ENCODE peak calls at places on chromosome 5, in eight cellular contexts. One of them, this sample, is unnamed.

GRCh38 chr5:55429707-55430253 is 105.0 kb downstream of the PLPP1 start:
- DNase-seq in NCI-H2029 treated with DMSO at 0.1 percent for 48 hours: no peak
- DNase-seq in adrenal gland: no peak
- DNase-seq in PC-9: no peak
- DNase-seq in left ventricle myocardium inferior: no peak
- DNase-seq in G401: no peak
- DNase-seq in memory B cell: no peak
- DNase-seq in smooth muscle cell of the brain vasculature: no peak
- DNase-seq in this sample: no peak

GRCh38 chr5:15526413-15526812 is 26.4 kb downstream of the FBXL7 start:
- DNase-seq in left ventricle myocardium inferior: no peak
- DNase-seq in PC-9: no peak
- DNase-seq in NCI-H2029 treated with DMSO at 0.1 percent for 48 hours: no peak
- DNase-seq in G401: no peak
- DNase-seq in smooth muscle cell of the brain vasculature: no peak
- DNase-seq in adrenal gland: no peak
- DNase-seq in memory B cell: no peak
- DNase-seq in this sample: no peak

GRCh38 chr5:43420241-43420640 is 8.1 kb upstream of the CCL28 start:
- DNase-seq in PC-9: no peak
- DNase-seq in NCI-H2029 treated with DMSO at 0.1 percent for 48 hours: no peak
- DNase-seq in left ventricle myocardium inferior: no peak
- DNase-seq in adrenal gland: no peak
- DNase-seq in smooth muscle cell of the brain vasculature: no peak
- DNase-seq in memory B cell: no peak
- DNase-seq in G401: no peak
- DNase-seq in this sample: no peak

GRCh38 chr5:132027027-132027426 is 15.6 kb upstream of the ACSL6 start:
- DNase-seq in NCI-H2029 treated with DMSO at 0.1 percent for 48 hours: no peak
- DNase-seq in PC-9: no peak
- DNase-seq in memory B cell: no peak
- DNase-seq in G401: no peak
- DNase-seq in smooth muscle cell of the brain vasculature: no peak
- DNase-seq in adrenal gland: no peak
- DNase-seq in left ventricle myocardium inferior: no peak
- DNase-seq in this sample: no peak

GRCh38 chr5:37723147-37723961 is 116.5 kb downstream of the GDNF start:
- DNase-seq in G401: no peak
- DNase-seq in NCI-H2029 treated with DMSO at 0.1 percent for 48 hours: no peak
- DNase-seq in smooth muscle cell of the brain vasculature: no peak
- DNase-seq in PC-9: peak
- DNase-seq in memory B cell: no peak
- DNase-seq in adrenal gland: no peak
- DNase-seq in left ventricle myocardium inferior: no peak
- DNase-seq in this sample: no peak

GRCh38 chr5:53006920-53007890 is 18.1 kb downstream of the ITGA2 start:
- DNase-seq in adrenal gland: no peak
- DNase-seq in smooth muscle cell of the brain vasculature: no peak
- DNase-seq in G401: no peak
- DNase-seq in NCI-H2029 treated with DMSO at 0.1 percent for 48 hours: no peak
- DNase-seq in left ventricle myocardium inferior: no peak
- DNase-seq in memory B cell: no peak
- DNase-seq in PC-9: no peak
- DNase-seq in this sample: no peak

GRCh38 chr5:40791715-40792139 is 6.4 kb downstream of the PRKAA1 start:
- DNase-seq in NCI-H2029 treated with DMSO at 0.1 percent for 48 hours: no peak
- DNase-seq in smooth muscle cell of the brain vasculature: no peak
- DNase-seq in PC-9: no peak
- DNase-seq in memory B cell: no peak
- DNase-seq in G401: no peak
- DNase-seq in left ventricle myocardium inferior: no peak
- DNase-seq in adrenal gland: no peak
- DNase-seq in this sample: no peak

GRCh38 chr5:141713616-141714309 is 31.7 kb upstream of the ARAP3 start:
- DNase-seq in left ventricle myocardium inferior: no peak
- DNase-seq in adrenal gland: no peak
- DNase-seq in G401: no peak
- DNase-seq in memory B cell: no peak
- DNase-seq in PC-9: peak
- DNase-seq in smooth muscle cell of the brain vasculature: no peak
- DNase-seq in NCI-H2029 treated with DMSO at 0.1 percent for 48 hours: no peak
- DNase-seq in this sample: no peak

GRCh38 chr5:172283862-172284274 is 304 bp upstream of the UBTD2 start:
- DNase-seq in adrenal gland: peak
- DNase-seq in PC-9: peak
- DNase-seq in NCI-H2029 treated with DMSO at 0.1 percent for 48 hours: no peak
- DNase-seq in left ventricle myocardium inferior: peak
- DNase-seq in memory B cell: peak
- DNase-seq in G401: peak
- DNase-seq in smooth muscle cell of the brain vasculature: no peak
- DNase-seq in this sample: peak

GRCh38 chr5:90833753-90834152 is 275.2 kb downstream of the ADGRV1 start:
- DNase-seq in G401: no peak
- DNase-seq in smooth muscle cell of the brain vasculature: no peak
- DNase-seq in PC-9: no peak
- DNase-seq in memory B cell: no peak
- DNase-seq in adrenal gland: no peak
- DNase-seq in left ventricle myocardium inferior: no peak
- DNase-seq in NCI-H2029 treated with DMSO at 0.1 percent for 48 hours: no peak
- DNase-seq in this sample: no peak

GRCh38 chr5:6576861-6577501 is 55.9 kb downstream of the NSUN2 start:
- DNase-seq in left ventricle myocardium inferior: no peak
- DNase-seq in adrenal gland: peak
- DNase-seq in smooth muscle cell of the brain vasculature: peak
- DNase-seq in G401: peak
- DNase-seq in memory B cell: no peak
- DNase-seq in NCI-H2029 treated with DMSO at 0.1 percent for 48 hours: peak
- DNase-seq in PC-9: peak
- DNase-seq in this sample: peak

GRCh38 chr5:111389390-111390082 is 122.8 kb downstream of the STARD4 start:
- DNase-seq in left ventricle myocardium inferior: no peak
- DNase-seq in memory B cell: no peak
- DNase-seq in PC-9: no peak
- DNase-seq in smooth muscle cell of the brain vasculature: no peak
- DNase-seq in adrenal gland: no peak
- DNase-seq in NCI-H2029 treated with DMSO at 0.1 percent for 48 hours: no peak
- DNase-seq in G401: no peak
- DNase-seq in this sample: no peak

This sample was measured in pulmonary artery endothelial cell.